ENCODE peak calls at places on chromosomes 11 and 22, in seven cellular contexts. One of them, this sample, is unnamed. For H3K4me1, the result is how much of the 10 kb centered on the place peaks cover.

GRCh38 chr11:129951201-129951882 is 51.3 kb downstream of the PRDM10 start:
- DNase-seq in heart right ventricle: no peak
- DNase-seq in testis: no peak
- DNase-seq in heart left ventricle: no peak
- DNase-seq in upper lobe of left lung: no peak
- DNase-seq in A549: no peak
- DNase-seq in tibial nerve: no peak
- DNase-seq in this sample: no peak

GRCh38 chr11:2796508-2797180 is 88.9 kb downstream of the CDKN1C start:
- DNase-seq in heart right ventricle: no peak
- DNase-seq in heart left ventricle: peak
- DNase-seq in A549: no peak
- DNase-seq in upper lobe of left lung: peak
- DNase-seq in testis: no peak
- DNase-seq in tibial nerve: no peak
- DNase-seq in this sample: no peak

GRCh38 chr11:2708757-2709281 is 9.0 kb upstream of the KCNQ1OT1 start:
- DNase-seq in A549: no peak
- DNase-seq in heart right ventricle: no peak
- DNase-seq in tibial nerve: peak
- DNase-seq in upper lobe of left lung: no peak
- DNase-seq in heart left ventricle: no peak
- DNase-seq in testis: no peak
- DNase-seq in this sample: no peak

GRCh38 chr22:49188091-49188490 is 639.6 kb downstream of the BRD1 start:
- DNase-seq in testis: no peak
- DNase-seq in heart left ventricle: no peak
- DNase-seq in heart right ventricle: no peak
- DNase-seq in A549: no peak
- DNase-seq in upper lobe of left lung: no peak
- DNase-seq in tibial nerve: no peak
- DNase-seq in this sample: no peak

GRCh38 chr11:64173616-64174355 is 7.9 kb upstream of the MACROD1 start:
- DNase-seq in heart right ventricle: no peak
- DNase-seq in upper lobe of left lung: no peak
- DNase-seq in A549: no peak
- DNase-seq in heart left ventricle: no peak
- DNase-seq in tibial nerve: no peak
- DNase-seq in testis: no peak
- DNase-seq in this sample: no peak

GRCh38 chr11:125515102-125515439 is 19.0 kb upstream of the FEZ1 start:
- DNase-seq in upper lobe of left lung: no peak
- DNase-seq in heart right ventricle: no peak
- DNase-seq in heart left ventricle: no peak
- DNase-seq in tibial nerve: no peak
- DNase-seq in testis: no peak
- DNase-seq in A549: no peak
- DNase-seq in this sample: no peak

GRCh38 chr11:79940165-79940564 is 499.3 kb upstream of the TENM4 start:
- DNase-seq in tibial nerve: no peak
- DNase-seq in heart left ventricle: no peak
- DNase-seq in heart right ventricle: no peak
- DNase-seq in upper lobe of left lung: no peak
- DNase-seq in A549: no peak
- DNase-seq in testis: no peak
- DNase-seq in this sample: no peak

GRCh38 chr11:2159536-2160413 is 1.2 kb downstream of the INS start:
- DNase-seq in testis: no peak
- DNase-seq in upper lobe of left lung: no peak
- DNase-seq in heart right ventricle: no peak
- DNase-seq in heart left ventricle: no peak
- DNase-seq in tibial nerve: no peak
- DNase-seq in A549: no peak
- DNase-seq in this sample: no peak

GRCh38 chr11:130523609-130524008 is 75.2 kb downstream of the ADAMTS15 start:
- DNase-seq in testis: no peak
- DNase-seq in heart right ventricle: no peak
- DNase-seq in upper lobe of left lung: no peak
- DNase-seq in A549: no peak
- DNase-seq in tibial nerve: no peak
- DNase-seq in heart left ventricle: no peak
- DNase-seq in this sample: peak

GRCh38 chr11:72223615-72224586 is 666 bp upstream of the INPPL1 start:
- DNase-seq in upper lobe of left lung: peak
- DNase-seq in heart left ventricle: peak
- DNase-seq in heart right ventricle: peak
- DNase-seq in A549: no peak
- DNase-seq in tibial nerve: peak
- DNase-seq in testis: peak
- DNase-seq in this sample: peak

GRCh38 chr11:1557168-1557884 is 14.7 kb downstream of the DUSP8 start:
- DNase-seq in tibial nerve: no peak
- DNase-seq in heart right ventricle: no peak
- DNase-seq in heart left ventricle: no peak
- DNase-seq in A549: no peak
- DNase-seq in upper lobe of left lung: no peak
- DNase-seq in testis: no peak
- DNase-seq in this sample: peak

GRCh38 chr11:46392421-46393230 is 1.1 kb upstream of the CHRM4 start:
- DNase-seq in heart right ventricle: peak
- DNase-seq in testis: peak
- DNase-seq in heart left ventricle: peak
- DNase-seq in tibial nerve: peak
- DNase-seq in upper lobe of left lung: peak
- DNase-seq in A549: peak
- DNase-seq in this sample: peak
- TF ChIP-seq CTCF in heart right ventricle: no peak
- TF ChIP-seq CTCF in testis: no peak
- TF ChIP-seq CTCF in heart left ventricle: no peak
- TF ChIP-seq CTCF in tibial nerve: no peak
- TF ChIP-seq CTCF in upper lobe of left lung: no peak
- TF ChIP-seq CTCF in A549: no peak
- TF ChIP-seq CTCF in this sample: no peak

DNA sequence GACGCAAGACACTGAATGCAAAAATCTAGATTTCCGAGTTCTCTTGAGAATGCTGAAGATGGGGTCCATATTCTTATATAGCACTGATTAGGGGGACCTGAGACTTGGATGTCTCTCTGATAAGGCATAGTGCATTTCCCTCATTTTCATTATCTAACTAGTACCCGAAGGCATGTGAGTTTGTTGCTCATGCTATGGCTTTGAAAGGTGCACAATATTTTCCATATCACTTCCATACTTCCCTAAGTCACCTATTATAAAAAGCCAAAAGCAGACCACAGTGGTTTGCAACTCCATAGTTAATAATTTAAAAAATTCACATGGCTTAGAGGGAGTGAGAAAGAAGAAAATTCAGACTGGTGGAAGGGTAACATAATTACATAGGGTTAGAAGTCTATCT is 1.7 kb downstream of the BTBD10 start:
- DNase-seq in heart left ventricle: no peak
- DNase-seq in heart right ventricle: no peak
- DNase-seq in testis: no peak
- DNase-seq in tibial nerve: no peak
- DNase-seq in A549: no peak
- DNase-seq in upper lobe of left lung: no peak
- DNase-seq in this sample: no peak
- H3K27ac ChIP-seq in heart left ventricle: no peak
- H3K27ac ChIP-seq in heart right ventricle: no peak
- H3K27ac ChIP-seq in testis: no peak
- H3K27ac ChIP-seq in tibial nerve: no peak
- H3K27ac ChIP-seq in A549: no peak
- H3K27ac ChIP-seq in upper lobe of left lung: no peak
- H3K27ac ChIP-seq in this sample: no peak

GRCh38 chr11:12728417-12728816 is 54.2 kb downstream of the TEAD1 start:
- DNase-seq in A549: no peak
- DNase-seq in heart left ventricle: no peak
- DNase-seq in testis: no peak
- DNase-seq in upper lobe of left lung: no peak
- DNase-seq in heart right ventricle: no peak
- DNase-seq in tibial nerve: no peak
- DNase-seq in this sample: no peak
- H3K4me1 ChIP-seq in A549: half or more
- H3K4me1 ChIP-seq in heart left ventricle: under half
- H3K4me1 ChIP-seq in testis: under half
- H3K4me1 ChIP-seq in upper lobe of left lung: under half
- H3K4me1 ChIP-seq in heart right ventricle: half or more
- H3K4me1 ChIP-seq in tibial nerve: under half
- H3K4me1 ChIP-seq in this sample: under half

GRCh38 chr11:14189874-14190273 is 169.1 kb downstream of the RRAS2 start:
- DNase-seq in testis: peak
- DNase-seq in tibial nerve: peak
- DNase-seq in heart left ventricle: peak
- DNase-seq in heart right ventricle: no peak
- DNase-seq in upper lobe of left lung: peak
- DNase-seq in A549: no peak
- DNase-seq in this sample: peak

GRCh38 chr11:14185461-14185860 is 173.5 kb downstream of the RRAS2 start:
- DNase-seq in heart right ventricle: no peak
- DNase-seq in tibial nerve: no peak
- DNase-seq in heart left ventricle: no peak
- DNase-seq in testis: no peak
- DNase-seq in A549: no peak
- DNase-seq in upper lobe of left lung: no peak
- DNase-seq in this sample: no peak

GRCh38 chr11:14193644-14194043 is 165.3 kb downstream of the RRAS2 start:
- DNase-seq in tibial nerve: no peak
- DNase-seq in testis: no peak
- DNase-seq in upper lobe of left lung: no peak
- DNase-seq in A549: no peak
- DNase-seq in heart right ventricle: no peak
- DNase-seq in heart left ventricle: no peak
- DNase-seq in this sample: no peak

GRCh38 chr11:14186376-14186775 is 172.6 kb downstream of the RRAS2 start:
- DNase-seq in testis: no peak
- DNase-seq in heart left ventricle: no peak
- DNase-seq in upper lobe of left lung: no peak
- DNase-seq in heart right ventricle: no peak
- DNase-seq in tibial nerve: no peak
- DNase-seq in A549: no peak
- DNase-seq in this sample: no peak

DNA sequence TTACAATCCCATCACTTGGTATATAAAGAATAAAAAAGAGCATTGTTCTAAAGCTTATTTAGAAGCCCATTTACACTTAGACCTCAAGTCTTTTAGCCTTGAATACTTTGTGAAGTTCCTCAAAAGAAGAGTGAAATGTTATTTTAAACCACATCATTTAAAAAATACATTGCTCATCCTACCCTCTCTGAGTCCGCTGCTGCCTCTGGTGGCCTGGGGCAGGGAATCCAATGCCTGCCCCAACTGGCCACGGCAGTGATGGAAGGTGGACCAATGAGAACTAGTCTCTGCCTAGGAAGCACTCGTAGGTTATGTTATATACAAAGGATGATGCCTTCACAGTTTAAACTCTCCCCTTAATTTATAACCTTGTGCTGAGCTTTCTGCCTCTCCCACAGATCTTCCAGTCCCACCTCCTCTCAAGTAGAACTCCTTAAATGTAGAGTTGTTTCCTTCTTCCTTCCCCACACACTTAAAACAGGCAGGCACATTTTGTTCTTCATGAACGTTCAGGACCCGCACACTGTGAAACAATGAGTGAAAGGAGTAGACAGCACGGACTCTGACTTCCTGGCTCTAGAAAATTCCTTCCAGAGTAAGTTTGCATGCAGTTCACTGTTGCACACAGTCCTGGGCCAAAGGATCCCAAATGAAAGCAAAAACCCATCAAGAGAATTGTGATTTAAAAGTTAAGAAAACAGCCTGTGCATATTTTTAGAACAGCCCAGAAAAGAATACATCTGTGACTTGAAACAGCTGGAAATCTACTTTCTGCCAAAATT is 167.8 kb downstream of the RRAS2 start:
- DNase-seq in testis: peak
- DNase-seq in A549: no peak
- DNase-seq in tibial nerve: no peak
- DNase-seq in upper lobe of left lung: peak
- DNase-seq in heart left ventricle: peak
- DNase-seq in heart right ventricle: peak
- DNase-seq in this sample: no peak
- TF ChIP-seq CTCF in testis: no peak
- TF ChIP-seq CTCF in A549: no peak
- TF ChIP-seq CTCF in tibial nerve: no peak
- TF ChIP-seq CTCF in upper lobe of left lung: no peak
- TF ChIP-seq CTCF in heart left ventricle: no peak
- TF ChIP-seq CTCF in heart right ventricle: no peak
- TF ChIP-seq CTCF in this sample: no peak

DNA sequence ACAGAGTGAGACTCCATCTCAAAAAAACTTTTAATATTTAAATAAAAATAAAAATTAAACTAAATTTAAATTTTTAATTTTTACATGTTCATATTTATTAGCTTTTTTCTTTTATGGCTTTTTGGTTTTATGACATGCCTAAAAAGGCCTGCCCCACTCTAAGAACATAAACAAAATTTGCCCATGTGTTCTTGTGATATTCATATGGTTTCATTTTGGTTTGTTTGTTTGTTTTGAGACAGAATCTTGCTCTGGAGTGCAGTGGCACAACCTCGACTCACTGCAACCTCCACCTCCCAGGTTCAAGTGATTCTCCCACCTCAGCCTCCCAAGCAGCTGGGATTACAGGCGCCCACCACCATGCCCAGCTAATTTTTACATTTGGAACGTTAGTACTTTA is 27.7 kb downstream of the SUSD2 start:
- DNase-seq in heart left ventricle: no peak
- DNase-seq in heart right ventricle: no peak
- DNase-seq in upper lobe of left lung: no peak
- DNase-seq in testis: no peak
- DNase-seq in tibial nerve: no peak
- DNase-seq in A549: no peak
- DNase-seq in this sample: no peak
- H3K27ac ChIP-seq in heart left ventricle: no peak
- H3K27ac ChIP-seq in heart right ventricle: no peak
- H3K27ac ChIP-seq in upper lobe of left lung: peak
- H3K27ac ChIP-seq in testis: no peak
- H3K27ac ChIP-seq in tibial nerve: no peak
- H3K27ac ChIP-seq in A549: peak
- H3K27ac ChIP-seq in this sample: peak

GRCh38 chr22:42432818-42433217 is 615 bp upstream of the NFAM1 start:
- DNase-seq in heart right ventricle: no peak
- DNase-seq in heart left ventricle: peak
- DNase-seq in A549: no peak
- DNase-seq in tibial nerve: no peak
- DNase-seq in upper lobe of left lung: no peak
- DNase-seq in testis: no peak
- DNase-seq in this sample: no peak
- H3K4me1 ChIP-seq in heart right ventricle: under half
- H3K4me1 ChIP-seq in heart left ventricle: under half
- H3K4me1 ChIP-seq in A549: under half
- H3K4me1 ChIP-seq in tibial nerve: under half
- H3K4me1 ChIP-seq in upper lobe of left lung: under half
- H3K4me1 ChIP-seq in testis: under half
- H3K4me1 ChIP-seq in this sample: under half